ENCODE peak calls at places on chromosomes 6 and 20, in eight cellular contexts. One of them, this sample, is unnamed.

GRCh38 chr6:69026243-69026642 is 391.2 kb downstream of the ADGRB3 start:
- DNase-seq in stimulated activated CD4-positive, alpha-beta T cell treated with anti-CD3 and anti-CD28 coated beads, Interleukin-1b, Interleukin-23, amount 100 ng/mL, for 1 hour: no peak
- DNase-seq in astrocyte: peak; percentile 77
- DNase-seq in sciatic nerve: no peak
- DNase-seq in H9: no peak
- DNase-seq in smooth muscle cell of the brain vasculature: no peak
- DNase-seq in Right ventricle myocardium inferior: no peak
- DNase-seq in T-helper 9 cell: no peak
- DNase-seq in this sample: no peak

GRCh38 chr6:89145461-89145961 is 344 bp upstream of the PM20D2 start:
- DNase-seq in stimulated activated CD4-positive, alpha-beta T cell treated with anti-CD3 and anti-CD28 coated beads, Interleukin-1b, Interleukin-23, amount 100 ng/mL, for 1 hour: no peak
- DNase-seq in astrocyte: no peak
- DNase-seq in sciatic nerve: no peak
- DNase-seq in H9: no peak
- DNase-seq in smooth muscle cell of the brain vasculature: no peak
- DNase-seq in Right ventricle myocardium inferior: no peak
- DNase-seq in T-helper 9 cell: no peak
- DNase-seq in this sample: no peak

GRCh38 chr6:35377002-35377401 is 34.6 kb downstream of the PPARD start:
- DNase-seq in stimulated activated CD4-positive, alpha-beta T cell treated with anti-CD3 and anti-CD28 coated beads, Interleukin-1b, Interleukin-23, amount 100 ng/mL, for 1 hour: no peak
- DNase-seq in astrocyte: peak; percentile 55
- DNase-seq in sciatic nerve: no peak
- DNase-seq in H9: no peak
- DNase-seq in smooth muscle cell of the brain vasculature: no peak
- DNase-seq in Right ventricle myocardium inferior: no peak
- DNase-seq in T-helper 9 cell: no peak
- DNase-seq in this sample: no peak

GRCh38 chr6:70310063-70310694 is 7.3 kb upstream of the COL9A1 start:
- DNase-seq in stimulated activated CD4-positive, alpha-beta T cell treated with anti-CD3 and anti-CD28 coated beads, Interleukin-1b, Interleukin-23, amount 100 ng/mL, for 1 hour: no peak
- DNase-seq in astrocyte: peak; percentile 16
- DNase-seq in sciatic nerve: no peak
- DNase-seq in H9: no peak
- DNase-seq in smooth muscle cell of the brain vasculature: peak; percentile 13
- DNase-seq in Right ventricle myocardium inferior: no peak
- DNase-seq in T-helper 9 cell: no peak
- DNase-seq in this sample: no peak

GRCh38 chr6:5846335-5846734 is 160.4 kb downstream of the NRN1 start:
- DNase-seq in stimulated activated CD4-positive, alpha-beta T cell treated with anti-CD3 and anti-CD28 coated beads, Interleukin-1b, Interleukin-23, amount 100 ng/mL, for 1 hour: no peak
- DNase-seq in astrocyte: no peak
- DNase-seq in sciatic nerve: no peak
- DNase-seq in H9: no peak
- DNase-seq in smooth muscle cell of the brain vasculature: no peak
- DNase-seq in Right ventricle myocardium inferior: no peak
- DNase-seq in T-helper 9 cell: no peak
- DNase-seq in this sample: no peak

GRCh38 chr6:82270791-82271392 is 23.3 kb upstream of the IBTK start:
- DNase-seq in stimulated activated CD4-positive, alpha-beta T cell treated with anti-CD3 and anti-CD28 coated beads, Interleukin-1b, Interleukin-23, amount 100 ng/mL, for 1 hour: no peak
- DNase-seq in astrocyte: peak; percentile 38
- DNase-seq in sciatic nerve: no peak
- DNase-seq in H9: no peak
- DNase-seq in smooth muscle cell of the brain vasculature: no peak
- DNase-seq in Right ventricle myocardium inferior: no peak
- DNase-seq in T-helper 9 cell: no peak
- DNase-seq in this sample: no peak

GRCh38 chr6:36319436-36319762 is 17.3 kb downstream of the BNIP5 start:
- DNase-seq in stimulated activated CD4-positive, alpha-beta T cell treated with anti-CD3 and anti-CD28 coated beads, Interleukin-1b, Interleukin-23, amount 100 ng/mL, for 1 hour: no peak
- DNase-seq in astrocyte: no peak
- DNase-seq in sciatic nerve: no peak
- DNase-seq in H9: no peak
- DNase-seq in smooth muscle cell of the brain vasculature: no peak
- DNase-seq in Right ventricle myocardium inferior: no peak
- DNase-seq in T-helper 9 cell: no peak
- DNase-seq in this sample: no peak

GRCh38 chr6:92376711-92377110 is 1042.6 kb downstream of the EPHA7 start:
- DNase-seq in stimulated activated CD4-positive, alpha-beta T cell treated with anti-CD3 and anti-CD28 coated beads, Interleukin-1b, Interleukin-23, amount 100 ng/mL, for 1 hour: no peak
- DNase-seq in astrocyte: peak; percentile 48
- DNase-seq in sciatic nerve: peak; percentile 30
- DNase-seq in H9: no peak
- DNase-seq in smooth muscle cell of the brain vasculature: no peak
- DNase-seq in Right ventricle myocardium inferior: no peak
- DNase-seq in T-helper 9 cell: no peak
- DNase-seq in this sample: no peak

GRCh38 chr20:10111144-10111771 is 76.5 kb downstream of the ANKEF1 start:
- DNase-seq in stimulated activated CD4-positive, alpha-beta T cell treated with anti-CD3 and anti-CD28 coated beads, Interleukin-1b, Interleukin-23, amount 100 ng/mL, for 1 hour: no peak
- DNase-seq in astrocyte: no peak
- DNase-seq in sciatic nerve: no peak
- DNase-seq in H9: no peak
- DNase-seq in smooth muscle cell of the brain vasculature: no peak
- DNase-seq in Right ventricle myocardium inferior: no peak
- DNase-seq in T-helper 9 cell: no peak
- DNase-seq in this sample: no peak

GRCh38 chr6:39876111-39876510 is 58.2 kb downstream of the MOCS1 start:
- DNase-seq in stimulated activated CD4-positive, alpha-beta T cell treated with anti-CD3 and anti-CD28 coated beads, Interleukin-1b, Interleukin-23, amount 100 ng/mL, for 1 hour: no peak
- DNase-seq in astrocyte: peak; percentile 68
- DNase-seq in sciatic nerve: no peak
- DNase-seq in H9: no peak
- DNase-seq in smooth muscle cell of the brain vasculature: no peak
- DNase-seq in Right ventricle myocardium inferior: no peak
- DNase-seq in T-helper 9 cell: no peak
- DNase-seq in this sample: no peak

GRCh38 chr6:103729658-103730057 is 1130.1 kb downstream of the HACE1 start:
- DNase-seq in stimulated activated CD4-positive, alpha-beta T cell treated with anti-CD3 and anti-CD28 coated beads, Interleukin-1b, Interleukin-23, amount 100 ng/mL, for 1 hour: no peak
- DNase-seq in astrocyte: no peak
- DNase-seq in sciatic nerve: no peak
- DNase-seq in H9: no peak
- DNase-seq in smooth muscle cell of the brain vasculature: no peak
- DNase-seq in Right ventricle myocardium inferior: no peak
- DNase-seq in T-helper 9 cell: no peak
- DNase-seq in this sample: no peak

GRCh38 chr6:15417811-15418210 is 171.9 kb downstream of the JARID2 start:
- DNase-seq in stimulated activated CD4-positive, alpha-beta T cell treated with anti-CD3 and anti-CD28 coated beads, Interleukin-1b, Interleukin-23, amount 100 ng/mL, for 1 hour: no peak
- DNase-seq in astrocyte: peak; percentile 84
- DNase-seq in sciatic nerve: no peak
- DNase-seq in H9: no peak
- DNase-seq in smooth muscle cell of the brain vasculature: no peak
- DNase-seq in Right ventricle myocardium inferior: no peak
- DNase-seq in T-helper 9 cell: no peak
- DNase-seq in this sample: no peak

GRCh38 chr6:15593798-15594197 is 69.0 kb downstream of the DTNBP1 start:
- DNase-seq in stimulated activated CD4-positive, alpha-beta T cell treated with anti-CD3 and anti-CD28 coated beads, Interleukin-1b, Interleukin-23, amount 100 ng/mL, for 1 hour: no peak
- DNase-seq in astrocyte: peak; percentile 12
- DNase-seq in sciatic nerve: no peak
- DNase-seq in H9: no peak
- DNase-seq in smooth muscle cell of the brain vasculature: no peak
- DNase-seq in Right ventricle myocardium inferior: no peak
- DNase-seq in T-helper 9 cell: no peak
- DNase-seq in this sample: no peak

GRCh38 chr6:137046871-137047412 is 2.2 kb upstream of the IL20RA start:
- DNase-seq in stimulated activated CD4-positive, alpha-beta T cell treated with anti-CD3 and anti-CD28 coated beads, Interleukin-1b, Interleukin-23, amount 100 ng/mL, for 1 hour: no peak
- DNase-seq in astrocyte: no peak
- DNase-seq in sciatic nerve: no peak
- DNase-seq in H9: no peak
- DNase-seq in smooth muscle cell of the brain vasculature: no peak
- DNase-seq in Right ventricle myocardium inferior: no peak
- DNase-seq in T-helper 9 cell: no peak
- DNase-seq in this sample: no peak

GRCh38 chr20:41632896-41633295 is 14.7 kb upstream of the CHD6 start:
- DNase-seq in stimulated activated CD4-positive, alpha-beta T cell treated with anti-CD3 and anti-CD28 coated beads, Interleukin-1b, Interleukin-23, amount 100 ng/mL, for 1 hour: no peak
- DNase-seq in astrocyte: peak; percentile 84
- DNase-seq in sciatic nerve: no peak
- DNase-seq in H9: no peak
- DNase-seq in smooth muscle cell of the brain vasculature: no peak
- DNase-seq in Right ventricle myocardium inferior: no peak
- DNase-seq in T-helper 9 cell: no peak
- DNase-seq in this sample: no peak

GRCh38 chr6:82507112-82507511 is 143.5 kb downstream of the TPBG start:
- DNase-seq in stimulated activated CD4-positive, alpha-beta T cell treated with anti-CD3 and anti-CD28 coated beads, Interleukin-1b, Interleukin-23, amount 100 ng/mL, for 1 hour: no peak
- DNase-seq in astrocyte: peak; percentile 45
- DNase-seq in sciatic nerve: no peak
- DNase-seq in H9: no peak
- DNase-seq in smooth muscle cell of the brain vasculature: no peak
- DNase-seq in Right ventricle myocardium inferior: no peak
- DNase-seq in T-helper 9 cell: no peak
- DNase-seq in this sample: no peak

GRCh38 chr6:163564536-163564935 is 150.0 kb downstream of the QKI start:
- DNase-seq in stimulated activated CD4-positive, alpha-beta T cell treated with anti-CD3 and anti-CD28 coated beads, Interleukin-1b, Interleukin-23, amount 100 ng/mL, for 1 hour: no peak
- DNase-seq in astrocyte: no peak
- DNase-seq in sciatic nerve: no peak
- DNase-seq in H9: no peak
- DNase-seq in smooth muscle cell of the brain vasculature: no peak
- DNase-seq in Right ventricle myocardium inferior: no peak
- DNase-seq in T-helper 9 cell: no peak
- DNase-seq in this sample: no peak

GRCh38 chr6:138001750-138002349 is 105.4 kb downstream of the PERP start:
- DNase-seq in stimulated activated CD4-positive, alpha-beta T cell treated with anti-CD3 and anti-CD28 coated beads, Interleukin-1b, Interleukin-23, amount 100 ng/mL, for 1 hour: peak; percentile 41
- DNase-seq in astrocyte: no peak
- DNase-seq in sciatic nerve: peak; percentile 74
- DNase-seq in H9: no peak
- DNase-seq in smooth muscle cell of the brain vasculature: peak; percentile 36
- DNase-seq in Right ventricle myocardium inferior: no peak
- DNase-seq in T-helper 9 cell: peak; percentile 48
- DNase-seq in this sample: no peak

GRCh38 chr6:70103798-70104197 is 199.1 kb downstream of the COL9A1 start:
- DNase-seq in stimulated activated CD4-positive, alpha-beta T cell treated with anti-CD3 and anti-CD28 coated beads, Interleukin-1b, Interleukin-23, amount 100 ng/mL, for 1 hour: no peak
- DNase-seq in astrocyte: no peak
- DNase-seq in sciatic nerve: no peak
- DNase-seq in H9: no peak
- DNase-seq in smooth muscle cell of the brain vasculature: no peak
- DNase-seq in Right ventricle myocardium inferior: no peak
- DNase-seq in T-helper 9 cell: no peak
- DNase-seq in this sample: no peak

GRCh38 chr6:7493866-7494265 is 47.6 kb upstream of the DSP start:
- DNase-seq in stimulated activated CD4-positive, alpha-beta T cell treated with anti-CD3 and anti-CD28 coated beads, Interleukin-1b, Interleukin-23, amount 100 ng/mL, for 1 hour: no peak
- DNase-seq in astrocyte: no peak
- DNase-seq in sciatic nerve: no peak
- DNase-seq in H9: no peak
- DNase-seq in smooth muscle cell of the brain vasculature: no peak
- DNase-seq in Right ventricle myocardium inferior: no peak
- DNase-seq in T-helper 9 cell: no peak
- DNase-seq in this sample: no peak

GRCh38 chr6:26330835-26331808 is 33.9 kb upstream of the BTN3A2 start:
- DNase-seq in stimulated activated CD4-positive, alpha-beta T cell treated with anti-CD3 and anti-CD28 coated beads, Interleukin-1b, Interleukin-23, amount 100 ng/mL, for 1 hour: no peak
- DNase-seq in astrocyte: peak; percentile 32
- DNase-seq in sciatic nerve: no peak
- DNase-seq in H9: peak; percentile 66
- DNase-seq in smooth muscle cell of the brain vasculature: no peak
- DNase-seq in Right ventricle myocardium inferior: no peak
- DNase-seq in T-helper 9 cell: no peak
- DNase-seq in this sample: no peak

GRCh38 chr20:52087471-52087870 is 104.1 kb downstream of the ZFP64 start:
- DNase-seq in stimulated activated CD4-positive, alpha-beta T cell treated with anti-CD3 and anti-CD28 coated beads, Interleukin-1b, Interleukin-23, amount 100 ng/mL, for 1 hour: no peak
- DNase-seq in astrocyte: no peak
- DNase-seq in sciatic nerve: no peak
- DNase-seq in H9: no peak
- DNase-seq in smooth muscle cell of the brain vasculature: no peak
- DNase-seq in Right ventricle myocardium inferior: no peak
- DNase-seq in T-helper 9 cell: no peak
- DNase-seq in this sample: no peak

This sample was measured in right cardiac atrium.